ENCODE peak calls at places on chromosomes 13 and 19, in eight cellular contexts. D, L, E, Q, N, Z, J and V are unnamed samples.

GRCh38 chr13:97492684-97493371 is 58.9 kb downstream of the RAP2A start:
- DNase-seq in D (no peak), L (no peak), E (no peak), Q (no peak), N (no peak), Z (no peak), J (no peak), V (no peak)

GRCh38 chr13:77079902-77080413 is 53.0 kb upstream of the FBXL3 start:
- DNase-seq in D (no peak), L (no peak), E (no peak), Q (no peak), N (no peak), Z (no peak), J (no peak), V (no peak)

GRCh38 chr13:105538346-105538745 is 997.1 kb downstream of the EFNB2 start:
- DNase-seq in D (no peak), L (peak), E (no peak), Q (no peak), N (no peak), Z (no peak), J (no peak), V (no peak)

GRCh38 chr13:76812206-76812882 is 73.9 kb downstream of the KCTD12 start:
- DNase-seq in D (peak), L (no peak), E (peak), Q (peak), N (no peak), Z (no peak), J (no peak), V (no peak)

GRCh38 chr19:29867984-29868383 is 56.2 kb downstream of the CCNE1 start:
- DNase-seq in D (no peak), L (no peak), E (no peak), Q (no peak), N (no peak), Z (no peak), J (no peak), V (no peak)

GRCh38 chr19:8526345-8527062 is 12.5 kb upstream of the ZNF414 start:
- DNase-seq in D (peak), L (peak), E (peak), Q (peak), N (peak), Z (no peak), J (peak), V (peak)

GRCh38 chr19:39599116-39599515 is 3.2 kb upstream of the LGALS13 start:
- DNase-seq in D (peak), L (peak), E (no peak), Q (no peak), N (peak), Z (no peak), J (no peak), V (no peak)

GRCh38 chr19:50835785-50836542 is 2.6 kb upstream of the KLK15 start:
- DNase-seq in D (peak), L (peak), E (peak), Q (peak), N (peak), Z (peak), J (no peak), V (peak)

GRCh38 chr13:80550856-80551532 is 210.1 kb upstream of the SPRY2 start:
- DNase-seq in D (no peak), L (no peak), E (no peak), Q (no peak), N (no peak), Z (no peak), J (no peak), V (no peak)

GRCh38 chr19:2529473-2529918 is 53.6 kb downstream of the GADD45B start:
- DNase-seq in D (peak), L (peak), E (peak), Q (no peak), N (peak), Z (no peak), J (peak), V (no peak)

GRCh38 chr19:15197275-15198005 is 3.4 kb downstream of the NOTCH3 start:
- DNase-seq in D (peak), L (no peak), E (no peak), Q (no peak), N (no peak), Z (no peak), J (no peak), V (no peak)

GRCh38 chr13:51542358-51542972 is 41.8 kb upstream of the WDFY2 start:
- DNase-seq in D (no peak), L (peak), E (peak), Q (peak), N (no peak), Z (no peak), J (peak), V (no peak)

GRCh38 chr13:52127783-52128702 is 830 bp downstream of the NEK5 start:
- DNase-seq in D (peak), L (peak), E (peak), Q (peak), N (peak), Z (peak), J (peak), V (peak)